ENCODE peak calls at places on chromosomes 12 and 14, in seven cellular contexts. F is HCT116, H is GM12878, W is suprapubic skin, K is sigmoid colon, Z is GM12892, B is breast epithelium. S is an unnamed sample.

GRCh38 chr12:26822051-26822450 is 10.9 kb downstream of the ITPR2 start:
- DNase-seq in H (no peak), W (no peak), Z (no peak), F (no peak), B (no peak), K (no peak), S (no peak)

GRCh38 chr14:20350860-20351259 is 7.4 kb downstream of the PARP2 start:
- DNase-seq in Z (no peak), H (no peak), K (no peak), W (no peak), F (no peak), B (no peak), S (no peak)

GRCh38 chr12:1760566-1761382 is 59.6 kb upstream of the LRTM2 start:
- DNase-seq in Z (no peak), H (no peak), B (no peak), W (no peak), K (no peak), F (peak), S (no peak)

GRCh38 chr14:56004323-56004722 is 113.9 kb upstream of the PELI2 start:
- DNase-seq in H (no peak), B (no peak), Z (no peak), F (no peak), W (no peak), K (no peak), S (no peak)

GRCh38 chr12:565161-565560 is 98.1 kb downstream of the NINJ2 start:
- DNase-seq in B (no peak), K (no peak), W (no peak), F (no peak), Z (no peak), H (no peak), S (no peak)

GRCh38 chr12:20040844-20041243 is 327.5 kb upstream of the PDE3A start:
- DNase-seq in B (no peak), W (no peak), F (no peak), K (no peak), H (no peak), Z (no peak), S (no peak)

GRCh38 chr12:59403259-59403932 is 192.4 kb upstream of the SLC16A7 start:
- DNase-seq in Z (no peak), F (peak), K (no peak), W (no peak), H (no peak), B (no peak), S (no peak)

GRCh38 chr12:127809236-127809635 is 457.7 kb upstream of the TMEM132C start:
- DNase-seq in Z (no peak), W (no peak), K (no peak), F (no peak), H (no peak), B (no peak), S (no peak)

GRCh38 chr12:42097971-42098370 is 46.7 kb downstream of the GXYLT1 start:
- DNase-seq in K (no peak), W (no peak), F (no peak), Z (no peak), H (peak), B (no peak), S (no peak)

GRCh38 chr14:90179809-90180779 is 76.3 kb upstream of the PSMC1 start:
- DNase-seq in H (no peak), Z (no peak), W (no peak), F (no peak), K (no peak), B (no peak), S (no peak)

GRCh38 chr14:96938946-96939345 is 141.8 kb downstream of the VRK1 start:
- DNase-seq in K (no peak), Z (no peak), F (no peak), H (no peak), B (no peak), W (no peak), S (no peak)

GRCh38 chr12:12881495-12881894 is 9.9 kb upstream of the GPRC5A start:
- DNase-seq in F (peak), K (peak), W (no peak), Z (no peak), B (no peak), H (no peak), S (no peak)

GRCh38 chr14:81247271-81247766 is 26.6 kb upstream of the GTF2A1 start:
- DNase-seq in B (no peak), K (no peak), Z (no peak), H (no peak), F (no peak), W (no peak), S (peak)

GRCh38 chr12:5535531-5535930 is 103.6 kb downstream of the NTF3 start:
- DNase-seq in B (no peak), Z (no peak), H (no peak), F (no peak), W (no peak), K (no peak), S (no peak)

GRCh38 chr12:28033538-28033915 is 61.0 kb upstream of the PTHLH start:
- DNase-seq in Z (no peak), W (no peak), H (no peak), B (no peak), F (no peak), K (no peak), S (no peak)

GRCh38 chr12:124752437-124753229 is 111.0 kb downstream of the SCARB1 start:
- DNase-seq in F (no peak), W (no peak), H (no peak), Z (no peak), K (no peak), B (no peak), S (no peak)

GRCh38 chr12:109542876-109543275 is 30.4 kb downstream of the MMAB start:
- DNase-seq in Z (no peak), K (no peak), H (no peak), F (no peak), B (no peak), W (no peak), S (no peak)

GRCh38 chr14:52834440-52834842 is 43.0 kb upstream of the GNPNAT1 start:
- DNase-seq in K (no peak), Z (no peak), H (no peak), F (no peak), B (no peak), W (no peak), S (no peak)

GRCh38 chr12:110058875-110059615 is 10.7 kb upstream of the C12orf76 start:
- DNase-seq in Z (no peak), W (no peak), H (no peak), K (no peak), F (no peak), B (no peak), S (no peak)

GRCh38 chr14:99520571-99521081 is 39.4 kb downstream of the CCNK start:
- DNase-seq in W (no peak), K (peak), F (no peak), B (no peak), H (no peak), Z (no peak), S (peak)

GRCh38 chr14:44029933-44030332 is 477.1 kb downstream of the FSCB start:
- DNase-seq in H (no peak), W (no peak), Z (no peak), B (no peak), K (no peak), F (no peak), S (no peak)

GRCh38 chr12:17371491-17372290 is 718.3 kb downstream of the RERGL start:
- DNase-seq in F (no peak), Z (no peak), B (no peak), H (no peak), W (no peak), K (no peak), S (no peak)

GRCh38 chr12:77645966-77646598 is 184.6 kb upstream of the NAV3 start:
- DNase-seq in B (no peak), Z (no peak), F (no peak), K (no peak), H (no peak), W (no peak), S (no peak)

GRCh38 chr12:77644915-77645605 is 185.6 kb upstream of the NAV3 start:
- DNase-seq in W (no peak), B (no peak), Z (no peak), K (no peak), F (no peak), H (no peak), S (no peak)

DNA sequence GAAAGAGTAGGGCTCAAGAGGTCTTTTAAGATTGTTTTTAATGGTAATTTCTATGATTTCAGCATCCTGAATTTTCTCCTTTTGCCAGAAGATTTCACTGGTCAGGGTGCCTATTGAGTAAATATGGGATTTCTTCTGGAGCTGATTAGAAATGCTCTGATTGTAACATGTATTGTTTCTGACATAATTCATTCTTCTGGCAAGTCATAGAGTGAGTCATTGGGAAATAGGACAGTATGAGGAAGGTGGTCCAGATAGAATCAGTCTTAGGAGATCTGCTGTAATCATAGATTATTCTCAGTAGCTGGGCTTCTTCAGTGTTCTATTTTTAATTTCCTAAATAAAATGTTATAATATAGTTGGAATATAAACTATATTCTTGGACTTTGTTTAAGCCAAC is 182.0 kb upstream of the NAV3 start:
- DNase-seq in F (no peak), H (no peak), Z (no peak), W (no peak), K (no peak), B (no peak), S (no peak)
- TF ChIP-seq POLR2AphosphoS5 in F (no peak), H (no peak), Z (no peak), W (no peak), K (no peak), B (no peak), S (no peak)

GRCh38 chr12:64672925-64673409 is 62.7 kb downstream of the RASSF3 start:
- DNase-seq in K (peak), F (peak), Z (no peak), H (no peak), W (no peak), B (no peak), S (no peak)

GRCh38 chr12:64670039-64670438 is 59.7 kb downstream of the RASSF3 start:
- DNase-seq in H (no peak), F (no peak), B (no peak), W (no peak), Z (no peak), K (no peak), S (no peak)

GRCh38 chr12:64671682-64672081 is 61.4 kb downstream of the RASSF3 start:
- DNase-seq in B (no peak), H (no peak), K (no peak), F (no peak), W (no peak), Z (no peak), S (no peak)

GRCh38 chr12:64669270-64669842 is 59.1 kb downstream of the RASSF3 start:
- DNase-seq in K (peak), Z (no peak), H (peak), F (no peak), B (no peak), W (no peak), S (peak)

GRCh38 chr12:64670856-64671639 is 60.8 kb downstream of the RASSF3 start:
- DNase-seq in K (peak), H (no peak), Z (no peak), B (no peak), W (no peak), F (peak), S (no peak)
- TF ChIP-seq POLR2AphosphoS5 in K (peak), H (no peak), Z (no peak), B (no peak), W (no peak), F (peak), S (no peak)

DNA sequence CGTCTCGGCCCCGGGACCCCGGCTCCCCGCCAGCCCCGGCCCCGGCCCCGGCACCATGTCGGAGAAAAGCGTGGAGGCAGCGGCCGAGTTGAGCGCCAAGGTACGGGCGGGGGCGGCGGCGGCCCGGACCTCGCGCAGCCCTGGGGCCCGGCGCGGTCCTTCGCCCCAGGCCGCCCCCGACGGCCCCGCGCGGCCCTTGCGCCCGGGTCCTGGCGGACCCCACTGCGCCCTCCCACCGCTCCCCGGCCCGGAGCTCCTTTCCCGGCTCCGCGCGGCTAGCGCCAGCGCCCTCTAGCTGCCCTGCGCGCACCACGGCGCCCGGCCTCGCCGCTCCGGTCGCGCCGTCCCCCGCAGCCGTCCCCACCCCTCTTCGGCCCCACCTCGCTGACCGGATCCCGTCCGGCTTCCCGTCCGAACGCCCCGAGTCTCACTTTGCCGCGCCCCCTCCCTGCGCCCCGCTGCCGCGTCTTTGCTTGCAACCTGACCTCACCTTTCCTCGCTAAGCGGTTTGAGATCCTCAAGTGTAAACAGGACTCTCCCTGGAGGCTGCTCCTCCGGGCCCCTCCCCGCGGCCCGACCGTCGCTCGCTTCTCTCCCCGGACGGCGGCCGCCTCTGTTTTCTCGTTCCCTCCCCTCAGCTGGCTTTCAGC is 613 bp downstream of the PTMS start:
- DNase-seq in K (peak), F (no peak), Z (peak), B (peak), H (no peak), W (peak), S (peak)
- TF ChIP-seq POLR2AphosphoS5 in K (peak), F (no peak), Z (no peak), B (peak), H (no peak), W (no peak), S (peak)

GRCh38 chr12:117343296-117343695 is 18.1 kb downstream of the NOS1 start:
- DNase-seq in H (no peak), K (no peak), W (no peak), B (no peak), Z (no peak), F (no peak), S (no peak)

GRCh38 chr12:117343849-117344248 is 17.6 kb downstream of the NOS1 start:
- DNase-seq in Z (no peak), F (no peak), B (no peak), K (no peak), W (no peak), H (no peak), S (no peak)

GRCh38 chr12:117342247-117342646 is 19.2 kb downstream of the NOS1 start:
- DNase-seq in Z (no peak), F (no peak), H (no peak), W (no peak), K (no peak), B (no peak), S (peak)

GRCh38 chr12:117342682-117343081 is 18.7 kb downstream of the NOS1 start:
- DNase-seq in B (no peak), F (no peak), Z (no peak), K (no peak), W (no peak), H (no peak), S (no peak)

DNA sequence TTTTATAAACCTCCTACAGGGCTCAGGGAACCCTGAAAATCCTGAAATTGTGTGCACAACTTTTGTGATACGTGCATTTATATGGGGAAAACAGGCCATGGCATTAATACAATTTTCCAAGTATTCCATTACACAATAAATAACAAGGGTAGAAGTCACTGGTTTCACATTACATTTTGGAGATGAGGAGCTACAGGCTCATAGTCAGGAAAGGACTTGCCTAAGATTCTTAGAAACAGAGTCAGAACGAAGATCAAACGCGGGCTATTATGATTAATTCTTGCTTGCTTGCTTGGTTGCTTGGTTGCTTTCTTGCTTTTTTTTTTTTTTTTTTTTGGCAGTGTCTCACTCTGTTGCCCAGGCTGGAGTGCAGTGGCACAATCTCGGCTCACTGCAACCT is 16.7 kb downstream of the NOS1 start:
- DNase-seq in W (no peak), Z (no peak), H (no peak), B (no peak), K (no peak), F (no peak), S (no peak)
- TF ChIP-seq POLR2AphosphoS5 in W (no peak), Z (no peak), H (no peak), B (no peak), K (no peak), F (no peak), S (no peak)

DNA sequence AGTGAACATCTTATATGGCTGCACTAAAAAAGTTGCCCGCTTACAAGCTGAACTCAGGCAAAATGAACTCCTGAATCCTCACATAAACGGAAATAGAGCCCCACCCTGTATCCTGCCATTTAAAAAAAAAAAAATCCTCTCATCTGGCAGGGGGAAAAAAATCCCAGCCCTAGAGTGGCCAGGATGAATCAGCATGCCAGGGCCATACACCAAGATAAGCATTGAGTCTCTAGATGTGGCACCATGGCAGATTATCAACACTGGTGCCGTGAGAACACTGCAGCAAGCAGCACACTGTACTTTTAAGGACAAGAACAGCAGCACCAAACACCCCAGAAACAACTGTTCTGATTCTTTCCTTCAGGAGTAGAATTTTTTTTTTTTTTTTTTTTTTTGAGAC is 65.5 kb downstream of the RASSF3 start:
- DNase-seq in Z (no peak), H (no peak), F (no peak), B (no peak), K (peak), W (no peak), S (no peak)
- TF ChIP-seq POLR2AphosphoS5 in Z (no peak), H (no peak), F (no peak), B (no peak), K (peak), W (no peak), S (no peak)

S was measured in spleen.